ENCODE peak calls at places on chromosomes 2 and 18, in four cellular contexts. F is GM12878, L is K562, B is HepG2. I is an unnamed sample.

GRCh38 chr2:222470802-222471468 is 46.6 kb downstream of the SGPP2 start:
- DNase-seq in F (no peak), L (no peak), B (no peak), I (no peak)

GRCh38 chr18:2410688-2411087 is 160.6 kb downstream of the METTL4 start:
- DNase-seq in F (no peak), L (no peak), B (no peak), I (no peak)

GRCh38 chr18:3246636-3247242 is 862 bp upstream of the MYL12A start:
- DNase-seq in F (no peak), L (peak), B (no peak), I (no peak)

GRCh38 chr2:234241656-234242445 is 191.3 kb downstream of the SPP2 start:
- DNase-seq in F (no peak), L (no peak), B (no peak), I (peak)

GRCh38 chr2:164430166-164430783 is 191.0 kb downstream of the GRB14 start:
- DNase-seq in F (no peak), L (no peak), B (peak), I (peak)

GRCh38 chr2:191245869-191246531 is 796 bp downstream of the MYO1B start:
- DNase-seq in F (no peak), L (no peak), B (peak), I (peak)

GRCh38 chr2:229454934-229455631 is 184.0 kb upstream of the PID1 start:
- DNase-seq in F (no peak), L (no peak), B (no peak), I (peak)

GRCh38 chr2:121887513-121888188 is 132.2 kb downstream of the TSN start:
- DNase-seq in F (no peak), L (no peak), B (no peak), I (no peak)

GRCh38 chr18:8045160-8045885 is 478.2 kb downstream of the PTPRM start:
- DNase-seq in F (no peak), L (no peak), B (no peak), I (no peak)

GRCh38 chr2:39728941-39729351 is 50.1 kb downstream of the THUMPD2 start:
- DNase-seq in F (no peak), L (peak), B (peak), I (peak)

GRCh38 chr18:79754831-79755351 is 42.8 kb upstream of the KCNG2 start:
- DNase-seq in F (no peak), L (no peak), B (no peak), I (no peak)
- TF ChIP-seq MYC in F (no peak), L (no peak), B (no peak), I (no peak)

DNA sequence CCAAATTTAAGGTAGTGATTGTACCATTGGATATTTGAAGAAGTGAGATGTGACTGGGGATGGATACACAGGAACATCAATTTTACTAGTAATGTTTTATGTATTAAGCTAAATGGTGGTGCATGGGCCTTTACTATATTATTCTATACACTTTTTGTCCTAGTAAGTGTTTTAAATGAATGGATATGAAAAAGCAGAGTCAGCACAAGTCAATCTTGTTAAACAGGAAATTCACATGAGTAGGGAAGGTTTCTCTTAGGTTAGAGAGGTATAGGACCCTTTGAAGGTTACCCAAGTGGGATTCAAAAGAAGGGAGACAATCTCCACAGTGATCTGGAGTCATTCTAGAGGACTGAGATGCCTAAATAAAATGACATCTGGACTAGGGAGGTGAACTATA is 71.8 kb upstream of the NCKAP5 start:
- DNase-seq in F (no peak), L (no peak), B (no peak), I (no peak)
- H3K9ac ChIP-seq in F (no peak), L (no peak), B (no peak), I (no peak)

GRCh38 chr2:60540054-60540453 is 13.4 kb downstream of the BCL11A start:
- DNase-seq in F (no peak), L (no peak), B (no peak), I (no peak)
- TF ChIP-seq MYC in F (no peak), L (no peak), B (no peak), I (no peak)

GRCh38 chr2:178550352-178550751 is 70.1 kb downstream of the PLEKHA3 start:
- DNase-seq in F (no peak), L (no peak), B (no peak), I (no peak)

DNA sequence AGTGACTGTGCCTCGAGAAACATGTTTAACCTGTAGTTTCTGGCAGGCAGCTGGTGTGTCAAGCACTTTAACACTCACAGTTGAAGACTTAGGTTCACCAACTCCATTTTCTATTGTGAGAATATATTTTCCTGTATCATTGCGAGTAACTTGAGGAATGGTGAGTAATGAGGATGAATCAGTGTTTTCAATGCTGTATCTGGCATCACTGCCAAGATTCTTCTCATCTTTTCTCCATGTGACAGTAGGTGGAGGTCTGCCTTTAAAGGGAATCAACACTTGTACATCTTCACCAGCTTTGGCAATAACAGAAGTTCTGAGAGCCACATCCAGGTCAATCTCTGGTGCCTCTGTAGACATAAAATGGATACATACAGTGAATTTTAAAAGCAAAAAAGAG is 72.8 kb downstream of the PLEKHA3 start:
- DNase-seq in F (no peak), L (no peak), B (no peak), I (peak)
- H3K9ac ChIP-seq in F (no peak), L (no peak), B (no peak), I (no peak)

GRCh38 chr2:209146682-209147320 is 277.0 kb upstream of the MAP2 start:
- DNase-seq in F (no peak), L (no peak), B (no peak), I (no peak)

GRCh38 chr2:209141818-209142217 is 282.0 kb upstream of the MAP2 start:
- DNase-seq in F (no peak), L (no peak), B (no peak), I (no peak)

GRCh38 chr2:209141142-209141541 is 282.7 kb upstream of the MAP2 start:
- DNase-seq in F (no peak), L (no peak), B (no peak), I (no peak)

GRCh38 chr2:209147981-209148380 is 275.9 kb upstream of the MAP2 start:
- DNase-seq in F (no peak), L (no peak), B (no peak), I (no peak)

GRCh38 chr2:209145941-209146681 is 277.7 kb upstream of the MAP2 start:
- DNase-seq in F (no peak), L (no peak), B (no peak), I (no peak)
- TF ChIP-seq MYC in F (no peak), L (no peak), B (no peak), I (no peak)

GRCh38 chr18:79699653-79700052 is 20.1 kb downstream of the CTDP1 start:
- DNase-seq in F (no peak), L (no peak), B (no peak), I (no peak)
- H3K9ac ChIP-seq in F (no peak), L (no peak), B (no peak), I (no peak)

GRCh38 chr2:151290467-151290866 is 999 bp upstream of the NMI start:
- DNase-seq in F (no peak), L (no peak), B (no peak), I (peak)

GRCh38 chr2:151287513-151288250 is 1.8 kb downstream of the NMI start:
- DNase-seq in F (no peak), L (no peak), B (no peak), I (no peak)

GRCh38 chr2:151292124-151292523 is 2.7 kb upstream of the NMI start:
- DNase-seq in F (no peak), L (no peak), B (no peak), I (no peak)

GRCh38 chr2:151291224-151291623 is 1.8 kb upstream of the NMI start:
- DNase-seq in F (no peak), L (no peak), B (no peak), I (no peak)

DNA sequence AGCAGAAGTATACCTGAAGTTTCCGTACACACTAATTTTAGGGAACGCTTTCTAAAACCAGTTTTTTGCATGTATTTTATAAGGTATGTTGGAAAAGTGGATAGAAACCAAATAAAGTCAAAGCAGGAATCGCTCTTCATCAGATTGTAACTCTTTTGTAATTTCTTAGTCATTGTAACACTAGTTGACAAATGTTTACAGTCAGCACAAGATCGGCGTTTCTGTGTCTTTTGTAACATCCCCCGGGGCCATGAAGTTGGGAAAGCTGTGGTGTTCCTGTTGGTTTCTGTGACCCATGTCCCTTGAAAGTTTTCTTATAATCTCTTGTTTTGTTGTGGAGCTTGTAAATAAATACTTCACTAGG is 486 bp upstream of the NMI start:
- DNase-seq in F (no peak), L (peak), B (no peak), I (no peak)
- TF ChIP-seq MYC in F (no peak), L (no peak), B (no peak), I (no peak)

DNA sequence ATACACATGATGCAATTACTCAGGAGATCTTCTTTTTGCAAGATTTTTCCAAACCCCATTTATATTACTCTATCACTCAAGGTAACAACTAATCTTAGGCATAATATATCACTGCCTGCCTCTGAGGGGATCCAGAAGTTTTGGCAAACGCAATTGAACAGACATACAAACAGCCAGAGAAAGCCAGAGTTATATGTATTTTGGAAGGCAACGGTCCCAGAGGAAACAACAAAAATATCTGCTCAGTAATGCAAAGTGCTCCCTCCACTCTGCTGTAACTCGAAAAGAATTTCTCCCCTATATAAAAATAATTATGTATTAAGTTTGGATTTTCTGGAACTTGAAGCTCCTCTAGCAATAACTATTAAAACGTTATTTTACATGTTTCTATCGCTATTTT is 3.9 kb upstream of the GKN1 start:
- DNase-seq in F (no peak), L (no peak), B (no peak), I (no peak)
- H3K9ac ChIP-seq in F (no peak), L (no peak), B (no peak), I (no peak)

DNA sequence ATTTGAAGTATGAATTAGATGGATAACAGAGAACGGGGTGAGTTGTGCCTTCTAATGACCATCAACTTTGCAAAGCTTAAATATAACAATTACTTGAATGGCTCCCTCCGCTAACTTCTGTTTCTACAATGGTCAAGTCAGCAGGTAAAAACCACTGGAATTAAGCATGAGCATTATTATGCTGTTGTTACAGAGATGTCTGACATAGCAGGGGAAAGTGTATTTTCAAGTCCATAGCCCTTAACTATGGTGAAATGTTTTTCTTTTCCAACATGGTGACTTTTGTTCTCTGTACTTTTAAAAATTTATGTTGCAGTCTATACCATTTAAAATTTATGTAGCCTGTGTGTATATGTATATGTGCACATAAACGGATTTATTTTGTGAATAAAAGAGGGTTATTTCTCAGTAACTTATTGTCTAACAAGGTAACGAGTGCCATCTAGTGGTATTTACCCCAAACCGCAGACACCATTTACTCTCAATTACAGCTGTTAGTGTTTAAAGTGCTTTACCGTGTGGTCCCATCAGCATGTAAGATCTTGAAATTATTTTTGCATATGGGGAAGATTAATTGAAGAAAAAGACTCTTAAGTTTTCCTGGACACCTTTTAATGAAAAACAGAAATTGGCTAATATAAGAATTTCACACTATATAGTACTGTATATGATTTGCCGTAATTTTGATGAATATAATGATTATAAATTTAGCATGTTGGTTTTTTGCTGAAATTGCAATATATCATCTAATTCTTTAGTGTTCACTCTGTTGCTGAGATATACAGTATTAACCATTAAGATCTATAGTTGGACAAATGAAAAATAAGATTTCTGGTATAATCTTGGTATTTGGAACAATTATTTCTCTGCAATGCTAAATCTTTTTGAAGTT is 78.2 kb downstream of the UBE2E3 start:
- DNase-seq in F (peak), L (peak), B (peak), I (peak)
- TF ChIP-seq MYC in F (no peak), L (no peak), B (no peak), I (no peak)

GRCh38 chr2:62704654-62705006 is 883 bp upstream of the EHBP1 start:
- DNase-seq in F (no peak), L (no peak), B (no peak), I (no peak)

GRCh38 chr2:62708751-62709150 is 3.2 kb downstream of the EHBP1 start:
- DNase-seq in F (no peak), L (no peak), B (no peak), I (no peak)

GRCh38 chr2:62705007-62705829 is at the start of gene EHBP1:
- DNase-seq in F (peak), L (peak), B (peak), I (peak)

GRCh38 chr2:62705859-62706720 is 577 bp downstream of the EHBP1 start:
- DNase-seq in F (no peak), L (peak), B (peak), I (peak)

GRCh38 chr2:62706721-62707516 is 1.4 kb downstream of the EHBP1 start:
- DNase-seq in F (no peak), L (no peak), B (peak), I (no peak)
- H3K9ac ChIP-seq in F (peak), L (peak), B (peak), I (peak)